ENCODE peak calls at places on chromosome 22, in ten cellular contexts. Z is adrenal gland, U is IMR-90, F is heart left ventricle, H is K562, O is stomach, R is transverse colon, W is spleen, X is testis, G is Peyer's patch. T is an unnamed sample.

GRCh38 chr22:42866100-42866499 is 9.0 kb upstream of the ARFGAP3 start:
- DNase-seq in W (peak; percentile 71), H (no peak), G (no peak), F (no peak), R (no peak), Z (no peak), O (no peak), U (no peak), X (no peak), T (no peak)

GRCh38 chr22:29623553-29624169 is 20.2 kb downstream of the NF2 start:
- DNase-seq in X (no peak), G (no peak), O (no peak), W (no peak), R (no peak), H (no peak), F (no peak), U (no peak), Z (no peak), T (no peak)

GRCh38 chr22:39281126-39281525 is 36.3 kb upstream of the PDGFB start:
- DNase-seq in G (no peak), W (no peak), R (no peak), Z (no peak), O (no peak), U (no peak), F (no peak), H (peak; percentile 27), X (no peak), T (no peak)

GRCh38 chr22:35966314-35967045 is 62.1 kb downstream of the RBFOX2 start:
- DNase-seq in U (peak; percentile 35), F (no peak), G (no peak), H (no peak), O (no peak), W (no peak), X (no peak), R (no peak), Z (no peak), T (no peak)

GRCh38 chr22:46770726-46771125 is 8.3 kb downstream of the TBC1D22A start:
- DNase-seq in R (no peak), X (peak; percentile 34), Z (peak; percentile 55), O (no peak), W (peak; percentile 86), G (no peak), H (no peak), U (no peak), F (no peak), T (no peak)

GRCh38 chr22:46245515-46245914 is 4.6 kb downstream of the CDPF1 start:
- DNase-seq in X (no peak), W (no peak), R (no peak), O (no peak), F (peak; percentile 85), U (no peak), H (no peak), G (no peak), Z (peak; percentile 60), T (no peak)

GRCh38 chr22:23754980-23755636 is 883 bp upstream of the VPREB3 start:
- DNase-seq in W (no peak), O (no peak), Z (no peak), G (no peak), R (no peak), X (no peak), U (no peak), F (no peak), H (no peak), T (no peak)

GRCh38 chr22:42978453-42979103 is 36.4 kb downstream of the PACSIN2 start:
- DNase-seq in U (peak; percentile 66), O (no peak), W (no peak), F (peak; percentile 33), R (no peak), H (no peak), X (no peak), G (no peak), Z (no peak), T (peak; percentile 45)

GRCh38 chr22:46378499-46379300 is 43.2 kb downstream of the TRMU start:
- DNase-seq in X (no peak), H (no peak), G (no peak), R (no peak), F (no peak), W (no peak), O (no peak), U (no peak), Z (no peak), T (no peak)

GRCh38 chr22:28381427-28382167 is 298.0 kb downstream of the TTC28 start:
- DNase-seq in W (no peak), O (no peak), Z (no peak), U (peak; percentile 65), H (no peak), R (no peak), F (no peak), X (no peak), G (no peak), T (no peak)

GRCh38 chr22:46641829-46642266 is 21.7 kb downstream of the GRAMD4 start:
- DNase-seq in X (no peak), U (peak; percentile 36), G (no peak), O (no peak), R (no peak), F (no peak), Z (no peak), W (no peak), H (no peak), T (no peak)

GRCh38 chr22:23363683-23364082 is 183.4 kb downstream of the BCR start:
- DNase-seq in G (no peak), X (no peak), H (no peak), W (no peak), Z (no peak), O (no peak), U (no peak), F (no peak), R (no peak), T (no peak)

GRCh38 chr22:50242406-50242949 is 2.3 kb downstream of the TUBGCP6 start:
- DNase-seq in Z (no peak), X (no peak), F (no peak), H (no peak), O (no peak), G (no peak), W (no peak), U (no peak), R (no peak), T (no peak)

DNA sequence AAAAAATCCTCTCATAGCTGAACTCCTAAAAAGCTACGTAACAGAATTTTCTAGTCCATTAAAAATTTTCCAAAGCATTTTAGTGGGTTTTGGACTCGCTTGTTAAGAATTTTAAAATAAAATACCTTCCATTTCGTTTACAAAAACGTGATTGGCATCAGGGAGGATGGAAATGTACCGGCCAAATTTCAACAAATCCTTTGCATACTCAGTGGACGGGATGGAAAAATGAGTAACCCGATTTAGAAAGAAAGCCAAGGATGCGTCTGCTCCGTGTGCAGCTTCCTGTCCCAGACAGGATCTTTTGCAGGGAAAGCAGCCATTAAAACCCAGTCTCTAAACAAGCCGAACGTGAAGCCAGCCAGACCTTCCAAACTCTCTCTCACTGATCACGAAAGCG is 15.6 kb downstream of the TMEM184B start:
- DNase-seq in X (no peak), Z (no peak), F (no peak), U (peak; percentile 81), O (no peak), W (no peak), G (no peak), H (no peak), R (no peak), T (peak; percentile 47)
- H3K27ac ChIP-seq in X (peak overlapping the region; percentile 90), Z (peak overlapping the region; percentile 89), F (peak overlapping the region; percentile 64), U (peak overlapping the region; percentile 96), O (peak overlapping the region; percentile 80), W (peak overlapping the region; percentile 80), G (peak overlapping the region; percentile 26), H (no peak overlapping the region), R (peak overlapping the region; percentile 87), T (peak overlapping the region; percentile 78)

GRCh38 chr22:19121631-19122142 is 525 bp downstream of the DGCR2 start:
- DNase-seq in O (peak; percentile 65), W (peak; percentile 91), H (peak; percentile 88), G (peak; percentile 79), X (peak; percentile 64), U (peak; percentile 7), Z (peak; percentile 74), F (peak; percentile 54), R (peak; percentile 64), T (peak; percentile 42)
- TF ChIP-seq POLR2A in O (no peak), W (no peak), H (no peak), G (no peak), X (no peak), U (no peak), Z (peak; percentile 53), F (peak; percentile 7), R (no peak), T (no peak)

GRCh38 chr22:24824250-24824649 is 18.2 kb downstream of the SGSM1 start:
- DNase-seq in F (no peak), O (no peak), U (no peak), G (no peak), H (no peak), X (no peak), R (no peak), Z (no peak), W (no peak), T (no peak)
- H3K4me1 ChIP-seq in F (peaks cover 4% of the 10 kb centered on the region), O (peaks cover 32% of the 10 kb centered on the region), U (no peaks in the 10 kb centered on the region), G (no peaks in the 10 kb centered on the region), H (no peaks in the 10 kb centered on the region), X (peaks cover 8% of the 10 kb centered on the region), R (peaks cover 19% of the 10 kb centered on the region), Z (no peaks in the 10 kb centered on the region), W (no peaks in the 10 kb centered on the region), T (no peaks in the 10 kb centered on the region)

DNA sequence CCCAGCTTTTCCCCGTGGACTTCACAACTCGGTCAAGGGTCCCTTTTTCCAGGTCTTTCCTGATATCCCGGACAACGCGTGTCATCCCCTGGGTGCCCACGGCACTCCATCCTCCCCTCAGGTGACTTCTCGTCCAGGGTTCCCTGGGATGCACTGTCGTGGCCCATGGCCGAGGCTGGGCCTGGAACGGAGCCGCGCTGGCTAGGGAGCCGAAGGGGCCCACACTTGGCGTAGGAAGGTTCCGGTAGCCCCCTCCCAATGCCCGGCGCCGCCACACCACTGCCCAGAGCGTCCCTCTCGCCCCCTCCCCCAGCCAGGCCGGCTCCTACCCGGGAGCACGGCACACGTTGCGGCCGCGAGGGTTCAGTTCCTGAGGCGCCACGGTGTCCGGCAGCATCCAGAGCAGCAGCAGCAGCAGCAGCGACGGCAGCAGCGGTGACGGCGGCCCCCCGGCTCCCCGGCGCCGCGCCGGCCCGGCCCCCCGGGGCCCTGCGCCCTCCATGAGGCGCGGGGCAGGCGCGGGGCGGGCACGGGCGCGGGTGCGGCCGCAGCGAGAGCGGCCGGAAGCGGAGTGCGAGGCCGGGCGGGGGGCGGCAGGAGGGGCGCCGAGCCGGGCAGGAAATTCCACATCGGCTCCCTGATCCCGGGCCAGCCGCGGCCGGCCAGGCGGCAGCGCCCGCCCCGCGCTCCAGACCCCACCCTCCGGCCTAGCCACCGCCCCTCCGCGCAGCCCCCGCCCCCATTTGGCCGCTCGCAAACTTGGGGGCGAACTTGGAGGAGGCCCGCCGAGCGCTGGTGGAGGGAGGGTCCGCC is at the start of gene SCARF2:
- DNase-seq in G (peak; percentile 56), O (no peak), F (peak; percentile 81), Z (no peak), U (peak; percentile 62), X (no peak), W (peak; percentile 75), R (peak; percentile 37), H (no peak), T (peak; percentile 62)
- H3K27ac ChIP-seq in G (peak within 1 kb of the TSS; percentile 64), O (peak within 1 kb of the TSS; percentile 79), F (peak within 1 kb of the TSS; percentile 88), Z (peak within 1 kb of the TSS; percentile 93), U (peak within 1 kb of the TSS; percentile 91), X (peak within 1 kb of the TSS; percentile 90), W (peak within 1 kb of the TSS; percentile 80), R (peak within 1 kb of the TSS; percentile 79), H (no peak within 1 kb of the TSS), T (peak within 1 kb of the TSS; percentile 88)

GRCh38 chr22:26057731-26058130 is 111.5 kb upstream of the SEZ6L start:
- DNase-seq in X (no peak), R (no peak), G (no peak), H (no peak), W (no peak), Z (no peak), U (no peak), F (no peak), O (no peak), T (no peak)
- TF ChIP-seq POLR2A in X (no peak), R (no peak), G (no peak), H (no peak), W (no peak), Z (no peak), U (no peak), F (no peak), O (no peak), T (no peak)

T was measured in uterus.